ENCODE peak calls at places on chromosomes 7 and 10, in nine cellular contexts. Q, C, Z, W, A, X, R, B and L are unnamed samples.
A peak's percentile ranks its signal among the peaks of the same experiment; 100 is the strongest.

GRCh38 chr7:130292682-130293257 is at the start of gene CPA4:
- DNase-seq in Q (no peak), C (no peak), Z (no peak), W (peak; percentile 58), A (peak; percentile 48), X (no peak), R (peak; percentile 100), B (peak; percentile 94), L (no peak)

GRCh38 chr7:131231381-131232220 is 96.1 kb upstream of the MKLN1 start:
- DNase-seq in Q (peak; percentile 24), C (no peak), Z (no peak), W (no peak), A (no peak), X (peak; percentile 23), R (peak; percentile 18), B (peak; percentile 82), L (peak; percentile 82)

GRCh38 chr10:114869500-114869899 is 47.9 kb downstream of the FHIP2A start:
- DNase-seq in Q (no peak), C (no peak), Z (no peak), W (no peak), A (no peak), X (no peak), R (peak; percentile 89), B (peak; percentile 88), L (no peak)

GRCh38 chr10:114436941-114437340 is 32.6 kb upstream of the AFAP1L2 start:
- DNase-seq in Q (no peak), C (no peak), Z (no peak), W (no peak), A (no peak), X (no peak), R (no peak), B (no peak), L (no peak)

GRCh38 chr10:86642499-86642898 is 11.8 kb upstream of the OPN4 start:
- DNase-seq in Q (no peak), C (no peak), Z (no peak), W (peak; percentile 36), A (no peak), X (no peak), R (peak; percentile 23), B (no peak), L (no peak)

GRCh38 chr7:130904792-130905191 is 170.8 kb upstream of the KLF14 start:
- DNase-seq in Q (no peak), C (no peak), Z (no peak), W (no peak), A (no peak), X (no peak), R (no peak), B (no peak), L (no peak)

GRCh38 chr7:106793015-106793651 is 71.9 kb upstream of the PIK3CG start:
- DNase-seq in Q (no peak), C (no peak), Z (peak; percentile 62), W (peak; percentile 25), A (no peak), X (no peak), R (no peak), B (peak; percentile 37), L (no peak)

GRCh38 chr10:46523881-46524470 is 32.5 kb downstream of the GPRIN2 start:
- DNase-seq in Q (peak; percentile 12), C (peak; percentile 37), Z (peak; percentile 58), W (peak; percentile 95), A (peak; percentile 29), X (no peak), R (peak; percentile 91), B (peak; percentile 78), L (no peak)

GRCh38 chr7:74427974-74428373 is 25.7 kb upstream of the GTF2IRD1 start:
- DNase-seq in Q (no peak), C (no peak), Z (no peak), W (no peak), A (no peak), X (no peak), R (no peak), B (no peak), L (no peak)

GRCh38 chr7:145899938-145900337 is 216.7 kb upstream of the CNTNAP2 start:
- DNase-seq in Q (no peak), C (no peak), Z (no peak), W (no peak), A (no peak), X (no peak), R (no peak), B (no peak), L (no peak)

GRCh38 chr10:52783726-52784125 is 11.1 kb upstream of the MBL2 start:
- DNase-seq in Q (no peak), C (no peak), Z (no peak), W (no peak), A (no peak), X (no peak), R (no peak), B (no peak), L (no peak)

GRCh38 chr7:28328161-28328560 is 84.2 kb upstream of the CREB5 start:
- DNase-seq in Q (no peak), C (no peak), Z (no peak), W (no peak), A (no peak), X (no peak), R (no peak), B (no peak), L (no peak)

GRCh38 chr7:31061185-31061584 is 9.1 kb downstream of the ADCYAP1R1 start:
- DNase-seq in Q (no peak), C (no peak), Z (no peak), W (no peak), A (no peak), X (no peak), R (no peak), B (no peak), L (no peak)

GRCh38 chr7:3953946-3954345 is 652.9 kb downstream of the SDK1 start:
- DNase-seq in Q (no peak), C (no peak), Z (no peak), W (no peak), A (no peak), X (no peak), R (no peak), B (no peak), L (no peak)

GRCh38 chr10:80855348-80855971 is 317.8 kb downstream of the SH2D4B start:
- DNase-seq in Q (no peak), C (no peak), Z (peak; percentile 31), W (no peak), A (no peak), X (no peak), R (no peak), B (no peak), L (no peak)

GRCh38 chr7:1691096-1691495 is 21.0 kb downstream of the ELFN1 start:
- DNase-seq in Q (no peak), C (no peak), Z (no peak), W (no peak), A (no peak), X (no peak), R (no peak), B (no peak), L (no peak)

GRCh38 chr7:17144313-17144712 is 154.1 kb upstream of the AHR start:
- DNase-seq in Q (no peak), C (no peak), Z (no peak), W (peak; percentile 40), A (no peak), X (no peak), R (peak; percentile 37), B (no peak), L (no peak)

GRCh38 chr7:45007106-45007505 is 7.1 kb downstream of the CCM2 start:
- DNase-seq in Q (no peak), C (peak; percentile 48), Z (no peak), W (no peak), A (no peak), X (no peak), R (no peak), B (no peak), L (no peak)

GRCh38 chr10:76150139-76150885 is 718.9 kb downstream of the LRMDA start:
- DNase-seq in Q (no peak), C (no peak), Z (peak; percentile 77), W (no peak), A (no peak), X (no peak), R (peak; percentile 88), B (peak; percentile 9), L (no peak)

GRCh38 chr10:76150886-76151288 is 719.5 kb downstream of the LRMDA start:
- DNase-seq in Q (no peak), C (no peak), Z (no peak), W (no peak), A (no peak), X (no peak), R (no peak), B (no peak), L (no peak)

GRCh38 chr10:76152186-76152585 is 720.8 kb downstream of the LRMDA start:
- DNase-seq in Q (no peak), C (no peak), Z (no peak), W (no peak), A (no peak), X (no peak), R (no peak), B (no peak), L (no peak)

GRCh38 chr10:76149602-76150138 is 718.2 kb downstream of the LRMDA start:
- DNase-seq in Q (no peak), C (no peak), Z (no peak), W (no peak), A (no peak), X (no peak), R (no peak), B (no peak), L (no peak)

DNA sequence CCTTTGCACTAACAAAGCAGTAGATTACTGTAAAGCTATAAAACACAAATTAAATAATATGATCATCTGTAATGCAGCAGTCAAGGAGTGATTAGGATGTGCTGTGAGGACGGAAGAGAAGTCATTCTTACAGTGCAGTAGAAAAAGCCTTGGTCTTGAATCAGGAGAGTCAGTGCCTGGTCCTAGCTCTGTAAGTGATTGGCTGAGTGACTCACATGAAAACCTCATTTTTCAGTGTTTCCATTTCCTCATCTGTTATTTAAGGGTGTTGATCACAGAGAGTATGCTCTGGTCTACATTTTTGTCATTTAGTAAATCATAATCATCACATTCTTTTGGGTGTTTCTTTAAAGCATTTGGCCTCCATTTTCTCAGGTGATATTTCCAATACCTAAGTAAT is 717.8 kb downstream of the LRMDA start:
- DNase-seq in Q (no peak), C (no peak), Z (no peak), W (no peak), A (no peak), X (no peak), R (peak; percentile 72), B (no peak), L (no peak)
- H3K4me3 ChIP-seq in Q (no peak overlapping the region), C (no peak overlapping the region), Z (no peak overlapping the region), W (no peak overlapping the region), A (no peak overlapping the region), X (no peak overlapping the region), R (no peak overlapping the region), B (no peak overlapping the region), L (no peak overlapping the region)

GRCh38 chr7:90222811-90223725 is 11.5 kb downstream of the STEAP2 start:
- DNase-seq in Q (no peak), C (no peak), Z (no peak), W (no peak), A (peak; percentile 60), X (no peak), R (peak; percentile 49), B (peak; percentile 83), L (no peak)
- H3K27ac ChIP-seq in Q (no peak overlapping the region), C (no peak overlapping the region), Z (no peak overlapping the region), W (no peak overlapping the region), A (peak overlapping the region; percentile 36), X (no peak overlapping the region), R (no peak overlapping the region), B (no peak overlapping the region), L (no peak overlapping the region)

GRCh38 chr7:150515248-150515647 is 576 bp downstream of the GIMAP7 start:
- DNase-seq in Q (no peak), C (no peak), Z (no peak), W (no peak), A (no peak), X (no peak), R (no peak), B (no peak), L (no peak)
- H3K4me3 ChIP-seq in Q (peak overlapping the region; percentile 17), C (peak overlapping the region; percentile 1), Z (no peak overlapping the region), W (no peak overlapping the region), A (peak overlapping the region; percentile 61), X (peak overlapping the region; percentile 41), R (no peak overlapping the region), B (no peak overlapping the region), L (peak overlapping the region; percentile 50)

GRCh38 chr7:34070486-34071323 is 165.4 kb downstream of the BMPER start:
- DNase-seq in Q (no peak), C (no peak), Z (no peak), W (no peak), A (no peak), X (no peak), R (peak; percentile 68), B (peak; percentile 84), L (no peak)
- H3K27ac ChIP-seq in Q (no peak overlapping the region), C (no peak overlapping the region), Z (no peak overlapping the region), W (peak overlapping the region; percentile 92), A (no peak overlapping the region), X (no peak overlapping the region), R (peak overlapping the region; percentile 17), B (peak overlapping the region; percentile 29), L (no peak overlapping the region)